ENCODE peak calls at places on chromosomes 16 and 17, in ten cellular contexts. F, Q, E, A, B, R, G, C, I and W are unnamed samples.

GRCh38 chr17:75762513-75763268 is 2.3 kb downstream of the GALK1 start:
- DNase-seq in F (no peak), Q (no peak), E (no peak), A (no peak), B (no peak), R (no peak), G (no peak), C (no peak), I (peak), W (no peak)

GRCh38 chr16:29821663-29822115 is 1.4 kb downstream of the MVP start:
- DNase-seq in F (no peak), Q (no peak), E (no peak), A (no peak), B (no peak), R (peak), G (peak), C (no peak), I (no peak), W (peak)

GRCh38 chr17:41547378-41547841 is 19.3 kb upstream of the KRT19 start:
- DNase-seq in F (no peak), Q (no peak), E (no peak), A (no peak), B (no peak), R (no peak), G (no peak), C (no peak), I (no peak), W (no peak)

GRCh38 chr17:80047176-80047575 is 10.7 kb downstream of the CCDC40 start:
- DNase-seq in F (no peak), Q (no peak), E (no peak), A (no peak), B (no peak), R (no peak), G (no peak), C (no peak), I (no peak), W (no peak)

GRCh38 chr16:12124742-12125141 is 148.2 kb downstream of the SNX29 start:
- DNase-seq in F (no peak), Q (no peak), E (no peak), A (no peak), B (peak), R (no peak), G (no peak), C (no peak), I (no peak), W (no peak)

GRCh38 chr16:86198201-86199118 is 299.5 kb downstream of the IRF8 start:
- DNase-seq in F (no peak), Q (no peak), E (no peak), A (no peak), B (no peak), R (no peak), G (no peak), C (no peak), I (no peak), W (no peak)

GRCh38 chr17:47993964-47994363 is 23.1 kb downstream of the CDK5RAP3 start:
- DNase-seq in F (no peak), Q (no peak), E (no peak), A (no peak), B (no peak), R (no peak), G (no peak), C (no peak), I (no peak), W (no peak)

GRCh38 chr17:48624544-48625501 is 1.3 kb downstream of the HOXB9 start:
- DNase-seq in F (no peak), Q (no peak), E (no peak), A (no peak), B (no peak), R (no peak), G (peak), C (peak), I (no peak), W (peak)

GRCh38 chr17:74276561-74277009 is 2.6 kb downstream of the DNAI2 start:
- DNase-seq in F (no peak), Q (no peak), E (no peak), A (no peak), B (peak), R (no peak), G (no peak), C (no peak), I (peak), W (no peak)